ENCODE peak calls at places on chromosomes 16 and 17, in five cellular contexts. N, U, W, E and J are unnamed samples.

GRCh38 chr17:81544281-81544974 is 7.7 kb downstream of the FAAP100 start:
- DNase-seq in W (no peak), N (no peak), E (peak), U (no peak), J (no peak)

GRCh38 chr16:72856797-72857196 is 191.1 kb downstream of the ZFHX3 start:
- DNase-seq in U (no peak), N (no peak), W (no peak), E (no peak), J (no peak)

GRCh38 chr17:79721993-79722671 is 8.6 kb upstream of the ENPP7 start:
- DNase-seq in E (no peak), U (no peak), W (no peak), N (no peak), J (no peak)

GRCh38 chr17:56912105-56912999 is 1.5 kb downstream of the TRIM25 start:
- DNase-seq in W (no peak), U (no peak), N (no peak), E (peak), J (no peak)

GRCh38 chr17:77935121-77935571 is 23.4 kb upstream of the TNRC6C start:
- DNase-seq in U (no peak), E (no peak), W (no peak), N (no peak), J (peak)

GRCh38 chr17:79873583-79873982 is 34.3 kb upstream of the CBX4 start:
- DNase-seq in W (no peak), N (no peak), U (no peak), E (no peak), J (no peak)

GRCh38 chr16:3283525-3284447 is 495 bp downstream of the ZNF263 start:
- DNase-seq in N (peak), W (no peak), E (peak), U (no peak), J (no peak)

GRCh38 chr17:28174352-28175046 is 132.0 kb downstream of the NLK start:
- DNase-seq in W (no peak), N (no peak), E (no peak), U (no peak), J (no peak)

GRCh38 chr17:78653382-78653781 is 76.2 kb upstream of the DNAH17 start:
- DNase-seq in W (no peak), U (no peak), N (no peak), E (no peak), J (no peak)

GRCh38 chr17:51617876-51618455 is 357.6 kb downstream of the UTP18 start:
- DNase-seq in U (no peak), W (no peak), N (no peak), E (no peak), J (no peak)

GRCh38 chr16:78437352-78437968 is 338.0 kb downstream of the WWOX start:
- DNase-seq in U (peak), N (no peak), W (peak), E (no peak), J (peak)